ENCODE peak calls at places on chromosomes 7 and 10, in five cellular contexts. I is RWPE1, L is hepatocyte, N is MM.1S, Q is WERI-Rb-1. E is an unnamed sample.

GRCh38 chr10:11701451-11702095 is 40.6 kb upstream of the ECHDC3 start:
- DNase-seq in N (no peak), L (no peak), I (no peak), Q (no peak), E (no peak)

GRCh38 chr7:27519801-27520200 is 142.9 kb downstream of the HIBADH start:
- DNase-seq in L (no peak), I (no peak), N (no peak), Q (no peak), E (no peak)

GRCh38 chr7:29194594-29195417 is at the start of gene CHN2:
- DNase-seq in N (peak; percentile 76), Q (peak; percentile 71), L (peak; percentile 79), I (peak; percentile 51), E (peak; percentile 47)

GRCh38 chr10:28906011-28906411 is 228.7 kb downstream of the BAMBI start:
- DNase-seq in Q (no peak), I (no peak), L (no peak), N (no peak), E (no peak)

GRCh38 chr10:110901954-110902819 is 16.8 kb downstream of the BBIP1 start:
- DNase-seq in Q (no peak), I (peak; percentile 93), N (no peak), L (peak; percentile 52), E (no peak)

GRCh38 chr7:112093409-112093808 is 112.8 kb downstream of the DOCK4 start:
- DNase-seq in L (no peak), N (no peak), I (no peak), Q (no peak), E (no peak)

GRCh38 chr10:104780946-104781345 is 139.9 kb downstream of the SORCS3 start:
- DNase-seq in N (no peak), L (no peak), Q (no peak), I (no peak), E (no peak)

GRCh38 chr10:89086801-89087513 is 96.4 kb downstream of the FAS start:
- DNase-seq in Q (no peak), I (no peak), L (no peak), N (no peak), E (no peak)

GRCh38 chr7:74372511-74373111 is 81.1 kb upstream of the GTF2IRD1 start:
- DNase-seq in L (peak; percentile 38), N (no peak), Q (no peak), I (no peak), E (no peak)

GRCh38 chr7:112084506-112084905 is 121.7 kb downstream of the DOCK4 start:
- DNase-seq in L (no peak), Q (no peak), I (no peak), N (peak; percentile 92), E (no peak)

GRCh38 chr10:130747359-130747758 is 564.2 kb downstream of the TCERG1L start:
- DNase-seq in L (no peak), I (no peak), Q (no peak), N (no peak), E (no peak)

GRCh38 chr10:5812283-5813090 is 747 bp downstream of the GDI2 start:
- DNase-seq in L (peak; percentile 63), I (peak; percentile 29), N (peak; percentile 44), Q (peak; percentile 11), E (peak; percentile 57)

GRCh38 chr7:46786221-46786951 is 795.5 kb downstream of the TNS3 start:
- DNase-seq in L (no peak), Q (no peak), I (peak; percentile 56), N (no peak), E (no peak)

DNA sequence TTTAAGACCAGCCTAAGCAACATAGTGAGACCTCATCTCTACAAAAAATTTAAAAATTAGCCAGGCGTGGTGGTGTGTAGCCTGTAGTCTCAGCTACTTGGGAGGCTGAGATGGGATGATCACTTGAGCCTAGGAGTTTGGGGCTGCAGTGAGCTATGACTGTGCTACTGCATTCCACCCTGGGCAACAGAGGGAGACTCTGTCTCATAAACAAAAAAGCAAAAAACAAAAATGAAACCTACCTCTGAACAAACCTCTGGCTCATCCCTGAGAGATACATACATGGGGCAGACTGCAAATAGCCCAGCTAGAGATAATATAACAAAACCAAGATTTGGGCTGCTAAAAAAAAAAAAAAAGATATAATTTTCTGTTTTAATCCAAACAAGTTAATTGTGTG is 19.5 kb downstream of the C10orf67 start:
- DNase-seq in Q (no peak), I (no peak), L (no peak), N (peak; percentile 54), E (no peak)
- TF ChIP-seq CTCF in Q (no peak), I (no peak), L (no peak), N (peak; percentile 41), E (peak; percentile 43)

GRCh38 chr10:19411119-19411518 is 362.5 kb downstream of the MALRD1 start:
- DNase-seq in Q (no peak), L (no peak), I (no peak), N (no peak), E (no peak)

GRCh38 chr10:19412531-19412930 is 363.9 kb downstream of the MALRD1 start:
- DNase-seq in I (no peak), N (peak; percentile 48), L (peak; percentile 46), Q (peak; percentile 6), E (no peak)

GRCh38 chr10:19408924-19409323 is 360.3 kb downstream of the MALRD1 start:
- DNase-seq in N (no peak), Q (no peak), L (no peak), I (no peak), E (no peak)
- TF ChIP-seq CTCF in N (no peak), Q (no peak), L (no peak), I (no peak), E (no peak)

DNA sequence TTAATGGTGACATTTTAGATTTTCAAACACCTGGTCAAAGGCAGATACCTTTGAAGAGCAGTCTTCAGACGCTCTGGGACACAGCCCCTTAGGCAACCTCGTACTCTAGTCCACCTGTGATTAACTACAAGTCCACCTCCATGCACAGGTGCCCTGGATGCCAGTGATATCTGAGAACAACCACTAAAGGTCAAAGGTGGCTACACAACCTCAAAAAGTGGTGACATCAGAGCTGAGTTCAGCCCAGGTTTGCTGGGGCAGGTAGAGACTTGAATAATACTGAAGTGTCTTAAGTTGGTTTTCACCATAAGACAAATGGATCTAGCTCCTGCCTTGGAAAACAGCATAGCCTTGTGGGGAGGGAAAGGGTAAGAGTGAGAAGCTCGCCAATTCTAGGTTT is 143.4 kb upstream of the ADO start:
- DNase-seq in N (no peak), L (no peak), Q (no peak), I (peak; percentile 10), E (no peak)
- TF ChIP-seq CTCF in N (no peak), L (no peak), Q (no peak), I (no peak), E (no peak)

GRCh38 chr10:106722524-106722923 is 442.0 kb downstream of the SORCS1 start:
- DNase-seq in Q (no peak), I (peak; percentile 20), L (peak; percentile 34), N (no peak), E (no peak)
- TF ChIP-seq CTCF in Q (no peak), I (no peak), L (peak; percentile 18), N (no peak), E (no peak)